ENCODE peak calls at places on chromosomes 12 and 14, in four cellular contexts. Y, K, A and E are unnamed samples.

GRCh38 chr12:31591308-31591901 is 469 bp upstream of the DENND5B start:
- DNase-seq in K (no peak), A (no peak), Y (no peak), E (no peak)

GRCh38 chr12:92621833-92622232 is 81.0 kb upstream of the PLEKHG7 start:
- DNase-seq in A (no peak), K (no peak), Y (no peak), E (no peak)

GRCh38 chr12:130748786-130749185 is 32.7 kb upstream of the RIMBP2 start:
- DNase-seq in K (no peak), A (no peak), Y (no peak), E (no peak)

GRCh38 chr12:124847675-124848074 is 16.0 kb downstream of the SCARB1 start:
- DNase-seq in K (no peak), Y (peak; percentile 63), A (no peak), E (no peak)

GRCh38 chr14:90518941-90519256 is 122.1 kb downstream of the CALM1 start:
- DNase-seq in A (no peak), Y (peak; percentile 53), K (no peak), E (no peak)

GRCh38 chr12:46562625-46563228 is 190.2 kb upstream of the SLC38A2 start:
- DNase-seq in K (no peak), Y (peak; percentile 62), A (no peak), E (no peak)

GRCh38 chr14:22536853-22537338 is 52.1 kb downstream of the DAD1 start:
- DNase-seq in K (no peak), A (peak; percentile 94), Y (no peak), E (no peak)

GRCh38 chr12:101678081-101678480 is 19.4 kb upstream of the CHPT1 start:
- DNase-seq in K (no peak), A (no peak), Y (no peak), E (no peak)

GRCh38 chr12:111268738-111269572 is 99.9 kb downstream of the PHETA1 start:
- DNase-seq in A (no peak), Y (no peak), K (no peak), E (no peak)
- TF ChIP-seq YY1 in A (no peak), Y (no peak), K (no peak), E (no peak)

DNA sequence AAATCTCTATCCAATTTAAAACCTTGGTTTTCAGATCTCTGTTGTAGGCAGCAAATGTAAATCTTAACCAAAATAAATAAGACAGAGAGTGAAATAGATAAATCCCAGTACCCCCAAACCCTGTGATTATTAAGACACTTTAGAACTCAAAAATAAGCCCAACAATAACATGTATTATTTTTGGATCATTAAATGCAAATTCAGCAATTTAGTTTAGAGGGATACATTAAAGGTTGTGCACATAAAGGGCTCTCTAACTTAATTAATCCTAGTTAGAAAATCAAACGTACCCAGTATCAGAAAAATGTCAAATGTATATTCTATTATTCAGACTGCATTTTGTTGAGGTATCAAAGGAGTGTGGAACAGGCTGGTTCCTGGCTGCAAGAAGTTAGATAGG is 416.8 kb downstream of the SLC16A7 start:
- DNase-seq in K (no peak), A (no peak), Y (no peak), E (no peak)
- H3K4me3 ChIP-seq in K (no peak overlapping the region), A (no peak overlapping the region), Y (no peak overlapping the region), E (no peak overlapping the region)

GRCh38 chr14:50798048-50798421 is 32.9 kb downstream of the NIN start:
- DNase-seq in Y (no peak), A (peak; percentile 42), K (no peak), E (no peak)
- TF ChIP-seq SUZ12 in Y (no peak), A (no peak), K (no peak), E (no peak)

GRCh38 chr14:61547186-61548121 is 147.9 kb upstream of the HIF1A start:
- DNase-seq in A (no peak), Y (no peak), K (no peak), E (no peak)
- TF ChIP-seq YY1 in A (no peak), Y (no peak), K (no peak), E (no peak)

GRCh38 chr12:19038210-19038609 is 91.3 kb upstream of the PLEKHA5 start:
- DNase-seq in K (no peak), A (no peak), Y (no peak), E (no peak)
- H3K4me3 ChIP-seq in K (no peak overlapping the region), A (no peak overlapping the region), Y (no peak overlapping the region), E (no peak overlapping the region)

GRCh38 chr12:72511493-72511892 is 239.3 kb downstream of the TRHDE start:
- DNase-seq in K (no peak), Y (no peak), A (no peak), E (no peak)

GRCh38 chr12:72510772-72511171 is 238.6 kb downstream of the TRHDE start:
- DNase-seq in A (no peak), K (no peak), Y (no peak), E (no peak)

GRCh38 chr12:72509893-72510292 is 237.7 kb downstream of the TRHDE start:
- DNase-seq in K (no peak), A (no peak), Y (no peak), E (no peak)

DNA sequence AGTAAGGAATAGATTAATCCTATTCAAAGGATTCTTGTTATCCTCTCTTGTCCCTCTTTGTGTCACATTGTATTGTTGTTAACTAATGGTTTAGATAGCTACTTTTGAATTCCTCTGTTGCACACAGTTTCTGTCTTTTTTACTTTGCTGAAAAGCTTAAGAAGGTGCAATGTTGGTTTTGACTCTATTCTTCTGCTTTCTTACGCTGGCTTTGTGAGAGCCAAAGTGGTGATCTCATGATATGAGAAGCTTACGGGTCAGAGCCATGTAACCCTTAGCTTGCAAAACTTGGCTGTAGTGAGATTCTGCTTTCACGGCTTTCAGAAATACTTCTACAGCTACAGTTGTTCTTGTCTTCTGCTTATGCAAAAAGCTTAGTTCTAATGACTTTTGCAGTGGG is 239.7 kb downstream of the TRHDE start:
- DNase-seq in A (no peak), K (no peak), Y (no peak), E (no peak)
- TF ChIP-seq SUZ12 in A (no peak), K (no peak), Y (no peak), E (no peak)

GRCh38 chr12:6113691-6114475 is 10.6 kb downstream of the VWF start:
- DNase-seq in A (no peak), Y (no peak), K (no peak), E (no peak)

GRCh38 chr12:6118891-6119568 is 5.4 kb downstream of the VWF start:
- DNase-seq in A (no peak), K (no peak), Y (no peak), E (no peak)

GRCh38 chr12:6114476-6114870 is 10.0 kb downstream of the VWF start:
- DNase-seq in Y (no peak), K (no peak), A (no peak), E (no peak)

GRCh38 chr12:6115389-6115788 is 9.1 kb downstream of the VWF start:
- DNase-seq in K (no peak), A (no peak), Y (no peak), E (no peak)

GRCh38 chr12:6116481-6117021 is 7.9 kb downstream of the VWF start:
- DNase-seq in K (no peak), Y (peak; percentile 28), A (no peak), E (no peak)
- TF ChIP-seq YY1 in K (no peak), Y (no peak), A (no peak), E (no peak)

GRCh38 chr14:35534884-35535793 is 1.2 kb downstream of the INSM2 start:
- DNase-seq in A (no peak), K (no peak), Y (peak; percentile 61), E (peak; percentile 46)
- H3K4me3 ChIP-seq in A (peak overlapping the region; percentile 70), K (peak overlapping the region; percentile 21), Y (peak overlapping the region; percentile 63), E (peak overlapping the region; percentile 24)